ENCODE peak calls at places on chromosomes 7 and 10, in five cellular contexts. Y, Z, F, N and R are unnamed samples.

GRCh38 chr7:102170417-102170970 is 116.2 kb upstream of the SH2B2 start:
- DNase-seq in Y (no peak), Z (no peak), F (no peak), N (no peak), R (peak; percentile 32)

GRCh38 chr10:8978100-8978499 is 923.6 kb downstream of the GATA3 start:
- DNase-seq in Y (no peak), Z (no peak), F (no peak), N (no peak), R (no peak)

GRCh38 chr10:94062611-94063010 is 68.9 kb downstream of the PLCE1 start:
- DNase-seq in Y (no peak), Z (no peak), F (no peak), N (no peak), R (no peak)

GRCh38 chr7:158734861-158735260 is 30.3 kb upstream of the NCAPG2 start:
- DNase-seq in Y (no peak), Z (no peak), F (no peak), N (no peak), R (no peak)

GRCh38 chr10:88793747-88794299 is 8.7 kb upstream of the LIPM start:
- DNase-seq in Y (no peak), Z (no peak), F (no peak), N (peak; percentile 17), R (no peak)

GRCh38 chr10:52368725-52369124 is 54.6 kb downstream of the DKK1 start:
- DNase-seq in Y (peak; percentile 8), Z (no peak), F (no peak), N (no peak), R (peak; percentile 36)

GRCh38 chr7:122143376-122143750 is 686 bp downstream of the AASS start:
- DNase-seq in Y (no peak), Z (no peak), F (no peak), N (no peak), R (no peak)

GRCh38 chr7:50317221-50317678 is 12.7 kb downstream of the IKZF1 start:
- DNase-seq in Y (no peak), Z (no peak), F (no peak), N (no peak), R (no peak)

GRCh38 chr10:113788604-113789083 is 37.2 kb downstream of the PLEKHS1 start:
- DNase-seq in Y (peak; percentile 80), Z (peak; percentile 9), F (no peak), N (peak; percentile 62), R (no peak)

GRCh38 chr10:68099736-68100135 is 9.6 kb upstream of the MYPN start:
- DNase-seq in Y (no peak), Z (no peak), F (no peak), N (no peak), R (no peak)

GRCh38 chr7:109639561-109639960 is 1069.9 kb downstream of the DNAJB9 start:
- DNase-seq in Y (no peak), Z (no peak), F (no peak), N (no peak), R (peak; percentile 8)

GRCh38 chr7:31892099-31892787 is 178.0 kb downstream of the PDE1C start:
- DNase-seq in Y (no peak), Z (no peak), F (no peak), N (peak; percentile 90), R (no peak)

GRCh38 chr7:21967500-21968099 is 21.9 kb upstream of the CDCA7L start:
- DNase-seq in Y (no peak), Z (no peak), F (no peak), N (no peak), R (no peak)

GRCh38 chr10:34698248-34698831 is 116.8 kb downstream of the PARD3 start:
- DNase-seq in Y (no peak), Z (no peak), F (no peak), N (no peak), R (no peak)
- H3K27ac ChIP-seq in Y (peak overlapping the region; percentile 86), Z (no peak overlapping the region), F (no peak overlapping the region), N (no peak overlapping the region), R (no peak overlapping the region)

GRCh38 chr10:127998517-127999144 is 91.7 kb downstream of the PTPRE start:
- DNase-seq in Y (no peak), Z (no peak), F (no peak), N (no peak), R (no peak)
- TF ChIP-seq JUNB in Y (no peak), Z (no peak), F (no peak), N (no peak), R (no peak)

DNA sequence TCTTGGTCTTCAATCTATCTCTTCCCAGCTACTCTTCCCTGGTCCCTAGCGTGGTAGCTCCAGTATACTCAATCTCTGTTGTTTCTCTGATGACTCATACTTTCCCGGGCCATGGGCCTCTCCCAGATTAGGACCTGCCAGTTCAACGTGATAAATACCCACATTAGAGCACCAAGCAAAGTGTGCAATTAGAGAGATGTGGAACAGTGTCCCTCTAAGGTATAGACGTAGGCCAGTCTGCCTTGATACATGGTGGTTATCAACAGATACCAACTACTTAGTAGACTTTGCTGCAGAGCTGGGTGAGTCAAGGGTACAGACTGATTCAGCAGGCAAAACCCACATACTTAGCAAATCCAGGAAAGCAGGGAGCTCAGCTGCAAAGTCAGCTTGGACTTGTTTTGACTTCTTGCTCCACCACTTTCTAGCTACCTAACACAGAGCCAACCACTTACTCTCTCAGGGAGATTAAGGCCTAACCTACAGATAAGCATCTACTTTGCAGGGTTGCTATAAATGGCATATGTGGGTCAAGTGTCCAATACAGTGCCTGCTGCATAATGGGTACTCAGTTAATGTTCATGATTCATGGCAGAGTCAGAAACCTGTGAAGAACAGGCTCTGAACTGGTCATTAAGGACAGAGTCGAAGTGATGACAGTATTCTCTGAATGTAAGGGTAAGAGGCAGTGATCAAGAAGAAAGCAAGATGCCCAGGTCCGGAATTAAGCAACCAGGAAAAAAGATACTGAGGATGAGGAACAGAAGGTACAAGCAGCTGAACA is 176.1 kb downstream of the CHN2 start:
- DNase-seq in Y (no peak), Z (no peak), F (peak; percentile 12), N (no peak), R (no peak)
- H3K27ac ChIP-seq in Y (no peak overlapping the region), Z (no peak overlapping the region), F (no peak overlapping the region), N (no peak overlapping the region), R (no peak overlapping the region)

GRCh38 chr7:47265621-47266020 is 316.3 kb downstream of the TNS3 start:
- DNase-seq in Y (no peak), Z (no peak), F (no peak), N (no peak), R (no peak)

GRCh38 chr7:47267346-47267745 is 314.6 kb downstream of the TNS3 start:
- DNase-seq in Y (no peak), Z (no peak), F (no peak), N (no peak), R (no peak)

GRCh38 chr7:47266131-47266706 is 315.7 kb downstream of the TNS3 start:
- DNase-seq in Y (peak; percentile 66), Z (peak; percentile 64), F (peak; percentile 82), N (peak; percentile 12), R (peak; percentile 77)

GRCh38 chr7:47268826-47269465 is 313.0 kb downstream of the TNS3 start:
- DNase-seq in Y (no peak), Z (no peak), F (no peak), N (no peak), R (no peak)

DNA sequence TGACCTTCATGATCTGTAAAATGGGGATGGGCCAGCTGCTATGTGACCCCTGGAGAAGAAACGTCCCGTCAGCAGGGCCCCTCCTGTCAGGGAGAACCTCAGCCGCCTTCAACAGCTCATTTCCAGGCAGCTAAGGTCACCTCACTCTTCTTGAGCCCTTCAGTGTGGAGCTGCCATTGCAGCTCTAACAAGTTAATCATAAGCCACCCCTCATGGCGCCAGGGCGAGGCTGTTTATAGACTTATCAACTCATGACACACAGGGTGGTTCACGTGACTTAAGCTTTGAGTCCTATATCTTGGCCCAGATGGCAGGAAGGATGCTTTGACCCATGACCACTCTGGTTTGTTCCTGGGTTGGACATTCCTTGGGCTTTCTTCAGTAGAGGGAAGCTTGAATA is 315.1 kb downstream of the TNS3 start:
- DNase-seq in Y (peak; percentile 55), Z (peak; percentile 20), F (peak; percentile 71), N (no peak), R (no peak)
- TF ChIP-seq JUNB in Y (no peak), Z (no peak), F (no peak), N (no peak), R (no peak)

DNA sequence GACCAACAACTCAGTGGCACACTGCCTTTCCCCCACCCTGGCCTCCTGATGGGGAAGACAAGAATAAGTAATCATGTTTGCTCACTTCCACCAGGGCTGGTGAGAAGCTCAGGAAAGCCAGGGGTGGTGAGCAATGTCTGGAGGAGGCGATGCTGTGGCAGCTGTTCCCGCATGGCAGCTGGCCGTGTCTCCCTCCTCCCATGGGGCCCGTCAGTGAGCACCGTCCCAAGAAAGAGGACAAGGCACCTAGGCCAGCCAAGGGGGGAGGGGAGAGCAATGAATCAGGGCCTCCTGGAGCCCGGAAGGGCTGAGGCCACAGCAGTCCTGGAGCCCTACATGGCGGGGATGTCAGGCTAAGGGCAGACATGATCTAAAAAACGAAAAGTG is 69.2 kb upstream of the INSIG1 start:
- DNase-seq in Y (no peak), Z (no peak), F (no peak), N (no peak), R (no peak)
- H3K27ac ChIP-seq in Y (peak overlapping the region; percentile 58), Z (no peak overlapping the region), F (no peak overlapping the region), N (no peak overlapping the region), R (no peak overlapping the region)

DNA sequence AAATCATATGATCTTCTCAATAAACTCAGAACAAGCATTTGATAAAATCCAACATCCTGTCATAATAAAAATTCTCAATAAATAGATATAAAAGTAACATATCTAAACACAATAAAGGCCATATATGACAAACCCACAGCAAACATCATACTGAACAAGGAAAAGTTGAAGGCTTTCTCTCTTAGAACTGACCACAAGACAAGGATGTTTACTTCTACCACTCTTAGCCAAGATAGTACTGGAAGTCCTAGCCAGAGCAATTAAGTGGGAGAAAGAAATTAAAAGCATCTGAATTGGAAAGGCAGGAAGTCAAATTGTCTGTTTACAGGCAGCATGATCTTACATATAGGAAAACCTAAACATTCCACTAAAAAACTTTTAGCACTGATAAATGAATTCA is 510.9 kb downstream of the ANKRD7 start:
- DNase-seq in Y (no peak), Z (no peak), F (no peak), N (no peak), R (no peak)
- TF ChIP-seq JUNB in Y (no peak), Z (no peak), F (no peak), N (no peak), R (no peak)

DNA sequence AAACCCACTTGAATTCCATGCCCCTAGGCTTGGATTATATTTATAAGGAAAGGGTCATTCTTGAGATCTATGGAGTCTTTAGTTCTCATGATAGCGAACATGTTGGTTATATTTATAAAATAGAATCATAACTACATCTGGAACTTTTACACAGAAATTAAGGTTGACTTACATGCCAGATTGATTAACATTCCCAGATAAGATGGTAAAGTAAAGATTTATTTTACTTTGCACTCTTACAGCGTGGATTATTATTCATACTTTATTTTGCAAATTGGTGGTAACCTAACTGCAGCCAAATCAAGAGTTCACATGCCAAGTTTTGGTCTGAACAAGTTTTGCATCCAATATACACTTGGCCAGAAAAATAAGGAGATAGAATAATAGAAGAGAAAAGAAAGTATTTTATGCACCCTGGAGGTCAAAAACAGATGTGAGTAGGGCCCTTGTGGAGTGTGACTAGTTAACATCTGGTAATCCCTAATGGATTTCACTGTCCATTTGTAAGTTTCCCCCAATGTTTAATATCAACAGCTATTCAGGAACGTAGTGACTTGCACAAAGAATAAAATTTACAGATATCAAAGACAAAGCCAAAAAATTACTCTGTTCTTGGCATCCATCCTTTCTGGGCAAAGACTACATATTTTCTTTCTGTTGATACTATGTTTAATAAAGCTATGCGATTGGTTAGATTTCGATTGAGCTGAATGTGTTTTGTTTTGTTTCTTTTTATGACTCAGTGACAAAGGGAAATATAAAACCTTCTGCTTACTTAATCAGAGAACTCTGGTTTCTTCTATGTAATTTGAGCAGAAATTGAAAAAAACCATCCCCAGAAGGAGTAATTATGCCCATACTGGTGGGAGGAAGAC is 10.1 kb upstream of the TMEM26 start:
- DNase-seq in Y (no peak), Z (no peak), F (no peak), N (no peak), R (no peak)
- H3K27ac ChIP-seq in Y (no peak overlapping the region), Z (no peak overlapping the region), F (no peak overlapping the region), N (no peak overlapping the region), R (no peak overlapping the region)